ENCODE peak calls at places on chromosomes 4 and X, in six cellular contexts. One of them, this sample, is unnamed.

GRCh38 chrX:15838017-15838416 is 16.6 kb downstream of the AP1S2 start:
- DNase-seq in mesothelial cell of epicardium: no peak
- DNase-seq in A549: peak
- DNase-seq in activated T-cell treated with anti-CD3 and anti-CD28 coated beads, Interleukin-2, amount 50 U/mL, for 4 hours: no peak
- DNase-seq in activated CD8-positive, alpha-beta memory T cell treated with anti-CD3 and anti-CD28 coated beads, Interleukin-2, amount 50 U/mL, for 48 hours: no peak
- DNase-seq in GM10248: no peak
- DNase-seq in this sample: no peak

GRCh38 chrX:3134316-3134715 is 93.0 kb downstream of the ARSF start:
- DNase-seq in mesothelial cell of epicardium: no peak
- DNase-seq in A549: no peak
- DNase-seq in activated T-cell treated with anti-CD3 and anti-CD28 coated beads, Interleukin-2, amount 50 U/mL, for 4 hours: no peak
- DNase-seq in activated CD8-positive, alpha-beta memory T cell treated with anti-CD3 and anti-CD28 coated beads, Interleukin-2, amount 50 U/mL, for 48 hours: no peak
- DNase-seq in GM10248: no peak
- DNase-seq in this sample: no peak

GRCh38 chr4:186701273-186701672 is 22.4 kb downstream of the FAT1 start:
- DNase-seq in mesothelial cell of epicardium: no peak
- DNase-seq in A549: no peak
- DNase-seq in activated T-cell treated with anti-CD3 and anti-CD28 coated beads, Interleukin-2, amount 50 U/mL, for 4 hours: no peak
- DNase-seq in activated CD8-positive, alpha-beta memory T cell treated with anti-CD3 and anti-CD28 coated beads, Interleukin-2, amount 50 U/mL, for 48 hours: no peak
- DNase-seq in GM10248: no peak
- DNase-seq in this sample: no peak

GRCh38 chr4:163592207-163592606 is 97.7 kb downstream of the TMA16 start:
- DNase-seq in mesothelial cell of epicardium: no peak
- DNase-seq in A549: no peak
- DNase-seq in activated T-cell treated with anti-CD3 and anti-CD28 coated beads, Interleukin-2, amount 50 U/mL, for 4 hours: no peak
- DNase-seq in activated CD8-positive, alpha-beta memory T cell treated with anti-CD3 and anti-CD28 coated beads, Interleukin-2, amount 50 U/mL, for 48 hours: no peak
- DNase-seq in GM10248: no peak
- DNase-seq in this sample: no peak

GRCh38 chr4:147707892-147708672 is 23.8 kb upstream of the ARHGAP10 start:
- DNase-seq in mesothelial cell of epicardium: no peak
- DNase-seq in A549: peak
- DNase-seq in activated T-cell treated with anti-CD3 and anti-CD28 coated beads, Interleukin-2, amount 50 U/mL, for 4 hours: peak
- DNase-seq in activated CD8-positive, alpha-beta memory T cell treated with anti-CD3 and anti-CD28 coated beads, Interleukin-2, amount 50 U/mL, for 48 hours: no peak
- DNase-seq in GM10248: peak
- DNase-seq in this sample: peak

GRCh38 chr4:114563536-114564315 is 34.9 kb upstream of the UGT8 start:
- DNase-seq in mesothelial cell of epicardium: no peak
- DNase-seq in A549: no peak
- DNase-seq in activated T-cell treated with anti-CD3 and anti-CD28 coated beads, Interleukin-2, amount 50 U/mL, for 4 hours: no peak
- DNase-seq in activated CD8-positive, alpha-beta memory T cell treated with anti-CD3 and anti-CD28 coated beads, Interleukin-2, amount 50 U/mL, for 48 hours: no peak
- DNase-seq in GM10248: no peak
- DNase-seq in this sample: no peak

GRCh38 chr4:41216294-41217019 is 2.1 kb upstream of the APBB2 start:
- DNase-seq in mesothelial cell of epicardium: peak
- DNase-seq in A549: peak
- DNase-seq in activated T-cell treated with anti-CD3 and anti-CD28 coated beads, Interleukin-2, amount 50 U/mL, for 4 hours: no peak
- DNase-seq in activated CD8-positive, alpha-beta memory T cell treated with anti-CD3 and anti-CD28 coated beads, Interleukin-2, amount 50 U/mL, for 48 hours: peak
- DNase-seq in GM10248: peak
- DNase-seq in this sample: no peak

GRCh38 chr4:181991374-181991773 is 251.8 kb upstream of the TENM3 start:
- DNase-seq in mesothelial cell of epicardium: no peak
- DNase-seq in A549: no peak
- DNase-seq in activated T-cell treated with anti-CD3 and anti-CD28 coated beads, Interleukin-2, amount 50 U/mL, for 4 hours: no peak
- DNase-seq in activated CD8-positive, alpha-beta memory T cell treated with anti-CD3 and anti-CD28 coated beads, Interleukin-2, amount 50 U/mL, for 48 hours: no peak
- DNase-seq in GM10248: no peak
- DNase-seq in this sample: no peak

GRCh38 chrX:103183912-103184311 is 31.0 kb upstream of the BEX4 start:
- DNase-seq in mesothelial cell of epicardium: no peak
- DNase-seq in A549: no peak
- DNase-seq in activated T-cell treated with anti-CD3 and anti-CD28 coated beads, Interleukin-2, amount 50 U/mL, for 4 hours: no peak
- DNase-seq in activated CD8-positive, alpha-beta memory T cell treated with anti-CD3 and anti-CD28 coated beads, Interleukin-2, amount 50 U/mL, for 48 hours: no peak
- DNase-seq in GM10248: no peak
- DNase-seq in this sample: no peak

GRCh38 chr4:24686866-24687672 is 102.7 kb upstream of the DHX15 start:
- DNase-seq in mesothelial cell of epicardium: no peak
- DNase-seq in A549: peak
- DNase-seq in activated T-cell treated with anti-CD3 and anti-CD28 coated beads, Interleukin-2, amount 50 U/mL, for 4 hours: no peak
- DNase-seq in activated CD8-positive, alpha-beta memory T cell treated with anti-CD3 and anti-CD28 coated beads, Interleukin-2, amount 50 U/mL, for 48 hours: peak
- DNase-seq in GM10248: peak
- DNase-seq in this sample: no peak

GRCh38 chrX:9355739-9356138 is 109.1 kb upstream of the TBL1X start:
- DNase-seq in mesothelial cell of epicardium: no peak
- DNase-seq in A549: no peak
- DNase-seq in activated T-cell treated with anti-CD3 and anti-CD28 coated beads, Interleukin-2, amount 50 U/mL, for 4 hours: no peak
- DNase-seq in activated CD8-positive, alpha-beta memory T cell treated with anti-CD3 and anti-CD28 coated beads, Interleukin-2, amount 50 U/mL, for 48 hours: no peak
- DNase-seq in GM10248: no peak
- DNase-seq in this sample: peak

GRCh38 chrX:39063037-39063436 is 261.8 kb downstream of the MID1IP1 start:
- DNase-seq in mesothelial cell of epicardium: no peak
- DNase-seq in A549: peak
- DNase-seq in activated T-cell treated with anti-CD3 and anti-CD28 coated beads, Interleukin-2, amount 50 U/mL, for 4 hours: no peak
- DNase-seq in activated CD8-positive, alpha-beta memory T cell treated with anti-CD3 and anti-CD28 coated beads, Interleukin-2, amount 50 U/mL, for 48 hours: no peak
- DNase-seq in GM10248: no peak
- DNase-seq in this sample: no peak

GRCh38 chr4:101205878-101206277 is 141.4 kb downstream of the PPP3CA start:
- DNase-seq in mesothelial cell of epicardium: no peak
- DNase-seq in A549: peak
- DNase-seq in activated T-cell treated with anti-CD3 and anti-CD28 coated beads, Interleukin-2, amount 50 U/mL, for 4 hours: peak
- DNase-seq in activated CD8-positive, alpha-beta memory T cell treated with anti-CD3 and anti-CD28 coated beads, Interleukin-2, amount 50 U/mL, for 48 hours: peak
- DNase-seq in GM10248: peak
- DNase-seq in this sample: peak

GRCh38 chr4:123744664-123745290 is 348.2 kb downstream of the SPRY1 start:
- DNase-seq in mesothelial cell of epicardium: no peak
- DNase-seq in A549: no peak
- DNase-seq in activated T-cell treated with anti-CD3 and anti-CD28 coated beads, Interleukin-2, amount 50 U/mL, for 4 hours: no peak
- DNase-seq in activated CD8-positive, alpha-beta memory T cell treated with anti-CD3 and anti-CD28 coated beads, Interleukin-2, amount 50 U/mL, for 48 hours: no peak
- DNase-seq in GM10248: no peak
- DNase-seq in this sample: no peak

GRCh38 chrX:46589977-46590723 is 16.6 kb downstream of the CHST7 start:
- DNase-seq in mesothelial cell of epicardium: no peak
- DNase-seq in A549: peak
- DNase-seq in activated T-cell treated with anti-CD3 and anti-CD28 coated beads, Interleukin-2, amount 50 U/mL, for 4 hours: no peak
- DNase-seq in activated CD8-positive, alpha-beta memory T cell treated with anti-CD3 and anti-CD28 coated beads, Interleukin-2, amount 50 U/mL, for 48 hours: no peak
- DNase-seq in GM10248: no peak
- DNase-seq in this sample: no peak

GRCh38 chr4:143559757-143560147 is 46.2 kb downstream of the SMARCA5 start:
- DNase-seq in mesothelial cell of epicardium: no peak
- DNase-seq in A549: no peak
- DNase-seq in activated T-cell treated with anti-CD3 and anti-CD28 coated beads, Interleukin-2, amount 50 U/mL, for 4 hours: peak
- DNase-seq in activated CD8-positive, alpha-beta memory T cell treated with anti-CD3 and anti-CD28 coated beads, Interleukin-2, amount 50 U/mL, for 48 hours: peak
- DNase-seq in GM10248: peak
- DNase-seq in this sample: peak

GRCh38 chr4:118757761-118758213 is 72.6 kb downstream of the METTL14 start:
- DNase-seq in mesothelial cell of epicardium: no peak
- DNase-seq in A549: no peak
- DNase-seq in activated T-cell treated with anti-CD3 and anti-CD28 coated beads, Interleukin-2, amount 50 U/mL, for 4 hours: no peak
- DNase-seq in activated CD8-positive, alpha-beta memory T cell treated with anti-CD3 and anti-CD28 coated beads, Interleukin-2, amount 50 U/mL, for 48 hours: no peak
- DNase-seq in GM10248: no peak
- DNase-seq in this sample: no peak

GRCh38 chr4:186724861-186725419 is 1.3 kb upstream of the FAT1 start:
- DNase-seq in mesothelial cell of epicardium: no peak
- DNase-seq in A549: peak
- DNase-seq in activated T-cell treated with anti-CD3 and anti-CD28 coated beads, Interleukin-2, amount 50 U/mL, for 4 hours: no peak
- DNase-seq in activated CD8-positive, alpha-beta memory T cell treated with anti-CD3 and anti-CD28 coated beads, Interleukin-2, amount 50 U/mL, for 48 hours: no peak
- DNase-seq in GM10248: no peak
- DNase-seq in this sample: no peak

GRCh38 chr4:35516102-35516501 is 728.2 kb downstream of the ARAP2 start:
- DNase-seq in mesothelial cell of epicardium: no peak
- DNase-seq in A549: no peak
- DNase-seq in activated T-cell treated with anti-CD3 and anti-CD28 coated beads, Interleukin-2, amount 50 U/mL, for 4 hours: no peak
- DNase-seq in activated CD8-positive, alpha-beta memory T cell treated with anti-CD3 and anti-CD28 coated beads, Interleukin-2, amount 50 U/mL, for 48 hours: no peak
- DNase-seq in GM10248: no peak
- DNase-seq in this sample: no peak

GRCh38 chr4:84803720-84804119 is 162.8 kb downstream of the WDFY3 start:
- DNase-seq in mesothelial cell of epicardium: no peak
- DNase-seq in A549: no peak
- DNase-seq in activated T-cell treated with anti-CD3 and anti-CD28 coated beads, Interleukin-2, amount 50 U/mL, for 4 hours: no peak
- DNase-seq in activated CD8-positive, alpha-beta memory T cell treated with anti-CD3 and anti-CD28 coated beads, Interleukin-2, amount 50 U/mL, for 48 hours: no peak
- DNase-seq in GM10248: no peak
- DNase-seq in this sample: no peak

GRCh38 chr4:183211533-183211932 is 108.5 kb downstream of the CLDN22 start:
- DNase-seq in mesothelial cell of epicardium: no peak
- DNase-seq in A549: no peak
- DNase-seq in activated T-cell treated with anti-CD3 and anti-CD28 coated beads, Interleukin-2, amount 50 U/mL, for 4 hours: no peak
- DNase-seq in activated CD8-positive, alpha-beta memory T cell treated with anti-CD3 and anti-CD28 coated beads, Interleukin-2, amount 50 U/mL, for 48 hours: no peak
- DNase-seq in GM10248: no peak
- DNase-seq in this sample: no peak

GRCh38 chr4:1382776-1383727 is 23.2 kb downstream of the NKX1-1 start:
- DNase-seq in mesothelial cell of epicardium: peak
- DNase-seq in A549: no peak
- DNase-seq in activated T-cell treated with anti-CD3 and anti-CD28 coated beads, Interleukin-2, amount 50 U/mL, for 4 hours: no peak
- DNase-seq in activated CD8-positive, alpha-beta memory T cell treated with anti-CD3 and anti-CD28 coated beads, Interleukin-2, amount 50 U/mL, for 48 hours: no peak
- DNase-seq in GM10248: no peak
- DNase-seq in this sample: no peak

GRCh38 chrX:140764401-140764919 is 54.9 kb downstream of the LINC00632 start:
- DNase-seq in mesothelial cell of epicardium: peak
- DNase-seq in A549: peak
- DNase-seq in activated T-cell treated with anti-CD3 and anti-CD28 coated beads, Interleukin-2, amount 50 U/mL, for 4 hours: peak
- DNase-seq in activated CD8-positive, alpha-beta memory T cell treated with anti-CD3 and anti-CD28 coated beads, Interleukin-2, amount 50 U/mL, for 48 hours: peak
- DNase-seq in GM10248: no peak
- DNase-seq in this sample: no peak